ENCODE peak calls at places on chromosomes 12 and 14, in seven cellular contexts. Z is stimulated activated naive CD4-positive, alpha-beta T cell treated with Interleukin-2 at 50 U/mL for 16 hours; E is AG08395; N is iPS-NIHi11; D is activated CD4-positive, CD25-positive, alpha-beta regulatory T cell; Q is Ammon's horn; V is suprapubic skin. S is an unnamed sample.

GRCh38 chr14:101241147-101241546 is 320.1 kb upstream of the DIO3 start:
- DNase-seq in Z (no peak), E (no peak), N (no peak), D (no peak), Q (no peak), V (peak), S (no peak)

GRCh38 chr12:24730461-24730896 is 218.4 kb downstream of the BCAT1 start:
- DNase-seq in Z (no peak), E (no peak), N (no peak), D (no peak), Q (no peak), V (no peak), S (no peak)

GRCh38 chr12:124422570-124423523 is 128.0 kb downstream of the RFLNA start:
- DNase-seq in Z (no peak), E (peak), N (peak), D (no peak), Q (peak), V (peak), S (peak)

GRCh38 chr12:57694459-57695019 is 607 bp downstream of the OS9 start:
- DNase-seq in Z (no peak), E (no peak), N (peak), D (no peak), Q (no peak), V (no peak), S (no peak)

GRCh38 chr14:106080922-106081321 is 554.5 kb downstream of the TMEM121 start:
- DNase-seq in Z (no peak), E (no peak), N (no peak), D (no peak), Q (no peak), V (no peak), S (no peak)

GRCh38 chr12:121712462-121713256 is at the start of gene TMEM120B:
- DNase-seq in Z (peak), E (peak), N (peak), D (peak), Q (peak), V (peak), S (peak)

GRCh38 chr12:27541031-27541719 is 17.2 kb downstream of the PPFIBP1 start:
- DNase-seq in Z (no peak), E (no peak), N (peak), D (no peak), Q (no peak), V (no peak), S (no peak)

GRCh38 chr12:124481772-124482566 is 85.4 kb downstream of the NCOR2 start:
- DNase-seq in Z (no peak), E (no peak), N (no peak), D (no peak), Q (no peak), V (peak), S (no peak)

GRCh38 chr14:93090826-93091583 is 24.7 kb downstream of the ITPK1 start:
- DNase-seq in Z (no peak), E (peak), N (no peak), D (no peak), Q (peak), V (no peak), S (peak)

GRCh38 chr14:68857671-68858070 is 64.8 kb upstream of the ZFP36L1 start:
- DNase-seq in Z (no peak), E (no peak), N (no peak), D (no peak), Q (no peak), V (no peak), S (no peak)

GRCh38 chr12:131873293-131873692 is 21.1 kb upstream of the ULK1 start:
- DNase-seq in Z (no peak), E (no peak), N (no peak), D (no peak), Q (no peak), V (no peak), S (no peak)

S was measured in putamen.